ENCODE peak calls at places on chromosomes 2 and 18, in six cellular contexts. One of them, this sample, is unnamed. For H3K4me1 and H3K27me3, the result is how much of the 10 kb centered on the place peaks cover.

GRCh38 chr2:152342259-152343046 is 7.5 kb downstream of the FMNL2 start:
- DNase-seq in heart left ventricle: no peak
- DNase-seq in heart right ventricle: no peak
- DNase-seq in PC-3: no peak
- DNase-seq in transverse colon: no peak
- DNase-seq in GM23248: no peak
- DNase-seq in this sample: no peak

GRCh38 chr2:43125090-43125998 is 101.1 kb downstream of the ZFP36L2 start:
- DNase-seq in heart right ventricle: no peak
- DNase-seq in transverse colon: no peak
- DNase-seq in heart left ventricle: no peak
- DNase-seq in PC-3: no peak
- DNase-seq in GM23248: no peak
- DNase-seq in this sample: no peak

GRCh38 chr2:27627963-27628766 is 647 bp downstream of the CCDC121 start:
- DNase-seq in heart right ventricle: no peak
- DNase-seq in PC-3: peak
- DNase-seq in GM23248: peak
- DNase-seq in transverse colon: no peak
- DNase-seq in heart left ventricle: peak
- DNase-seq in this sample: peak

GRCh38 chr18:61348230-61348629 is 15.0 kb downstream of the CDH20 start:
- DNase-seq in heart left ventricle: no peak
- DNase-seq in heart right ventricle: no peak
- DNase-seq in GM23248: no peak
- DNase-seq in transverse colon: no peak
- DNase-seq in PC-3: no peak
- DNase-seq in this sample: no peak

GRCh38 chr2:109368798-109369197 is 239.8 kb downstream of the SH3RF3 start:
- DNase-seq in GM23248: no peak
- DNase-seq in heart right ventricle: no peak
- DNase-seq in transverse colon: no peak
- DNase-seq in heart left ventricle: peak
- DNase-seq in PC-3: no peak
- DNase-seq in this sample: no peak

GRCh38 chr2:166088634-166089033 is 39.2 kb downstream of the SCN1A start:
- DNase-seq in heart right ventricle: no peak
- DNase-seq in PC-3: no peak
- DNase-seq in transverse colon: no peak
- DNase-seq in GM23248: no peak
- DNase-seq in heart left ventricle: no peak
- DNase-seq in this sample: no peak

GRCh38 chr2:199228887-199229819 is 228.6 kb downstream of the SATB2 start:
- DNase-seq in transverse colon: no peak
- DNase-seq in heart right ventricle: no peak
- DNase-seq in GM23248: peak
- DNase-seq in heart left ventricle: no peak
- DNase-seq in PC-3: peak
- DNase-seq in this sample: peak

GRCh38 chr2:24342110-24342910 is 18.0 kb downstream of the ITSN2 start:
- DNase-seq in GM23248: no peak
- DNase-seq in heart right ventricle: no peak
- DNase-seq in heart left ventricle: no peak
- DNase-seq in PC-3: no peak
- DNase-seq in transverse colon: no peak
- DNase-seq in this sample: peak

GRCh38 chr2:124875627-124876244 is 850.6 kb downstream of the CNTNAP5 start:
- DNase-seq in heart right ventricle: no peak
- DNase-seq in heart left ventricle: no peak
- DNase-seq in PC-3: no peak
- DNase-seq in GM23248: no peak
- DNase-seq in transverse colon: no peak
- DNase-seq in this sample: no peak

GRCh38 chr18:49160075-49160930 is 209.5 kb upstream of the SMAD7 start:
- DNase-seq in transverse colon: no peak
- DNase-seq in PC-3: no peak
- DNase-seq in heart left ventricle: no peak
- DNase-seq in GM23248: no peak
- DNase-seq in heart right ventricle: no peak
- DNase-seq in this sample: no peak

GRCh38 chr2:215410932-215411285 is 25.0 kb downstream of the FN1 start:
- DNase-seq in GM23248: peak
- DNase-seq in heart right ventricle: no peak
- DNase-seq in PC-3: peak
- DNase-seq in transverse colon: no peak
- DNase-seq in heart left ventricle: no peak
- DNase-seq in this sample: peak

GRCh38 chr2:10041711-10042110 is 1.6 kb upstream of the KLF11 start:
- DNase-seq in heart left ventricle: no peak
- DNase-seq in heart right ventricle: no peak
- DNase-seq in PC-3: no peak
- DNase-seq in GM23248: no peak
- DNase-seq in transverse colon: no peak
- DNase-seq in this sample: no peak

GRCh38 chr2:168002021-168002553 is 245.3 kb downstream of the STK39 start:
- DNase-seq in PC-3: peak
- DNase-seq in transverse colon: no peak
- DNase-seq in heart right ventricle: no peak
- DNase-seq in heart left ventricle: no peak
- DNase-seq in GM23248: peak
- DNase-seq in this sample: peak

GRCh38 chr2:48694143-48694542 is 61.4 kb downstream of the LHCGR start:
- DNase-seq in GM23248: peak
- DNase-seq in transverse colon: no peak
- DNase-seq in heart left ventricle: no peak
- DNase-seq in heart right ventricle: no peak
- DNase-seq in PC-3: no peak
- DNase-seq in this sample: peak

DNA sequence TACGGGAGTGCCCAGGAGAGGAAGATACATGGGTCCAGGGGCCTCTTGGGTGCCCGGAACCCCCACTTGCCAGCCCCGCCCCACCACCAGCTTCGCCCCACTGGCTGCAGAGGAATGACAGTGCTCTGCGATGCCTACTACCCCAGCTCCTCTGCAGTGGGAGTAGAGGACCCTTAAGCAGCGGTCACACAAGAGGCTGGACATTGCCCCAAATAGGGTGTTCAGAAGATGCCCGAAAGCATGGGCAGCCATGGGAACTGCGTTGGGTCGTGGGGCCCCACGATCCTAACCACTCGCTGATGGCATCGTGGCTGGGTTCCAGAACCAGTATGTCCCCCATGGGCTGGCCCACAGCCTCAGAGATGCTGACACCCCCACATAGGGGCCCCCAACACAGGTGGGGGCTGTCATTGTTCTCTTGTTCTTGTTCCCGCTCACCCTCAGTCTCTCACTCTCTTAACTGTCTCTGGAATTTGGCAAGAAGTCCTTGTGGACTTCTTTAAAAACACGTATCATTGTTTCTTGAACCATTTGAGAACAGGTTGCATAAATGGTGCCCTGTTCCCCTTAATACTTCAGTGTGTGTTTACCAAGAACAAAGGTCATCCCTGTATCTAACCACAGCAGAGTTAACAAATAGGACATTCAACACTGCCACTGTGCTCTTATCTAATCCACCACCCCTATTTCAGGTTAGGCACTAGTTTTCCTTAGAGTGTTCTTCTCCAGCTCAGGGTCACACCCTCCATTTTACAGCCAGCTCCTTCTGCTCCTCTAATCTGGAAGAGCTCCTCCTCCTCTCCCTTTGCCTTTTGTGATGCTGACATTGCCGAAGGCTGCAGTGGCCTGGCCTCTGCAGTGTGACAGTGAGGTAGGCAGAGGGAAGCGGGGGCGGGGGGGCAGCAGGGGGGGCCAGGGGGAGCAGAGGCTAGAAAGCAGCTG is 76.3 kb downstream of the STPG4 start:
- DNase-seq in PC-3: peak
- DNase-seq in transverse colon: no peak
- DNase-seq in heart left ventricle: no peak
- DNase-seq in heart right ventricle: no peak
- DNase-seq in GM23248: no peak
- DNase-seq in this sample: no peak
- H3K4me1 ChIP-seq in PC-3: under half
- H3K4me1 ChIP-seq in transverse colon: under half
- H3K4me1 ChIP-seq in heart left ventricle: half or more
- H3K4me1 ChIP-seq in heart right ventricle: half or more
- H3K4me1 ChIP-seq in GM23248: under half
- H3K4me1 ChIP-seq in this sample: under half

DNA sequence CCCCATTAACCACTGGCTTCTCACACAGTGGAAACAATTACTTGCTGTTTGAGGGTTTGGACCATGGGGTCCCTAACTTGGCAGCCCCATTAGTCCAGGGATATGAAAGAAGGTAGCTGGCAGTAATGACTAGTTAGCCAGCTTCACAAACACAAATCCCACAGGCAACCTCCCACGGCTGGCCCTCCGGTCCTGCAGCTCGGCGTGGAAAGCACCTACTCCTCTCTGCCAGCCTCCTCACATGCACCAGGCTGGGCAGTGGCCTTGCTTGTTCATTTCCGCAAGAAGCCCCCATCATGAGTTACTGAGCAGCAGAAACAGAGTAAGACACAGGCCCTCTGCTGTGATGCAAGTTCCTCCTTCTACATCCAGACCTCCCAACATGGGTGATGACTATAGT is 13.7 kb downstream of the C1QL2 start:
- DNase-seq in transverse colon: no peak
- DNase-seq in heart right ventricle: no peak
- DNase-seq in PC-3: no peak
- DNase-seq in heart left ventricle: no peak
- DNase-seq in GM23248: no peak
- DNase-seq in this sample: no peak
- H3K27me3 ChIP-seq in transverse colon: under half
- H3K27me3 ChIP-seq in heart right ventricle: under half
- H3K27me3 ChIP-seq in PC-3: half or more
- H3K27me3 ChIP-seq in heart left ventricle: under half
- H3K27me3 ChIP-seq in GM23248: half or more
- H3K27me3 ChIP-seq in this sample: under half

DNA sequence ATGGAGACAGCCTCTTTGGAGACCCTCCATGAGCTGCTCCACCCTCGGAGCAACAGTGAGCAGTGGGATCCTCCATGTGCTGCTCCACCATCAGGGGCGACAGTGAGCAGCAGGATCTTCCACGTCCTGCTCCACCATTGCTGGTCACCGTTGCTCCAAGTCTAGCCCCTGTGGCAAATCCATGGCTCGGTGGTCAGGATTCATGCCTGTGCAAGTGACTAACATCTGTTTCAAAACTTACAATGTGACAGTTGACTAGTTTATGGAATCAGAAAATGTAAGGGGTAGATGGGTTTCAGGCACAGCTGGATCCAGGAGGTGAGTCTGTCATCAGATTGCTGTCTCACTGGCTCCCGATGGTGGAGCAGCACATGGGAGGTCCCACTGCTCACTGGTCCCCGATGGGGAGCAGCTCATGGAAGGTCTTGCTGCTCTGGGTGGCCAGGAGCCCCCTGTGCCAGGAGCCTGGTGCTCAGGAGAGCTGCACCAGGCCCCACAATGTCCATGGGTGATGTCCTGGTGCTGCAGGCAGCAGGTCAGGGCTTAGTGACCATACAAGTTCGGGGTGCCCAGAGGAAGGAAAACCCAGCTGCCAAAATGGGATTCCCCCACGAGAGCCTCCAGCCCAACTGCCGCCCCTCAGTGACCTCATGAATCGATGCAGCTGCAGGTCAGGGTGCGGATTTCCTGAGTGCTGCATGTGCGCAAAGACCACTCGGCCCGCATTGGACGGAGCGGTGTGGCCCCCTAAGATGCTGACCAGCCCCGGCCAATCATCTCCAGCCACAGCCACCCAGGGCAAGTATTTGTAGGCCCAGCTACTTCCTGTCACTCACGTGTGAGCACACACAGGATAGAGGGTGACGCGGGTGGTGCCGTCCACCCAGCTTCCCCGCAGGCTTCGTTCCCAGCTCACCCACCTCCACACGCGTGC is 116.5 kb upstream of the OTOS start:
- DNase-seq in GM23248: no peak
- DNase-seq in heart left ventricle: no peak
- DNase-seq in PC-3: no peak
- DNase-seq in transverse colon: no peak
- DNase-seq in heart right ventricle: no peak
- DNase-seq in this sample: no peak
- H3K27ac ChIP-seq in GM23248: no peak
- H3K27ac ChIP-seq in heart left ventricle: no peak
- H3K27ac ChIP-seq in PC-3: no peak
- H3K27ac ChIP-seq in transverse colon: no peak
- H3K27ac ChIP-seq in heart right ventricle: no peak
- H3K27ac ChIP-seq in this sample: no peak

DNA sequence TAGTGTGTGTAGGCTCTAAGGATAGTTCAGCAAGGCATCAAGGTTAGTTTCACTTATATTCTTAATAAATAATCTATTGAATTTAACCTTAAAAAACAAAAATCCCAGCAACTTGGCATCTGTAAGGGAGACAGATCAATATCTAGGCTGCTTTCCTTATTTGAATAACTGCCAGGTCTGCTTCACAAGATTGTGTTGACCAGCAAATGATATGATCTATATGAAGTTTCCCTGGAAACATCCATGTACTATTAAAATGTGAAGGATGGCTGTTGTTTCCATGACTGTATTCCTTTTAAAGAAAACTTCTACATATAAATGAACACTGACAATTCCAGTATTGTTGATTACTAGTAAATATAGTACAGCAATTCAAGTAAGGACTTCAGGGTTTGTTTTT is 109.4 kb downstream of the SPTBN1 start:
- DNase-seq in heart right ventricle: no peak
- DNase-seq in transverse colon: no peak
- DNase-seq in GM23248: no peak
- DNase-seq in PC-3: no peak
- DNase-seq in heart left ventricle: no peak
- DNase-seq in this sample: no peak
- H3K4me1 ChIP-seq in heart right ventricle: half or more
- H3K4me1 ChIP-seq in transverse colon: under half
- H3K4me1 ChIP-seq in GM23248: under half
- H3K4me1 ChIP-seq in PC-3: under half
- H3K4me1 ChIP-seq in heart left ventricle: half or more
- H3K4me1 ChIP-seq in this sample: under half

GRCh38 chr2:104846955-104847820 is 6.7 kb upstream of the POU3F3 start:
- DNase-seq in GM23248: no peak
- DNase-seq in heart left ventricle: no peak
- DNase-seq in PC-3: no peak
- DNase-seq in heart right ventricle: no peak
- DNase-seq in transverse colon: no peak
- DNase-seq in this sample: no peak

GRCh38 chr2:104846182-104846954 is 7.5 kb upstream of the POU3F3 start:
- DNase-seq in heart left ventricle: no peak
- DNase-seq in heart right ventricle: no peak
- DNase-seq in transverse colon: no peak
- DNase-seq in GM23248: no peak
- DNase-seq in PC-3: no peak
- DNase-seq in this sample: no peak

GRCh38 chr2:104848526-104848925 is 5.4 kb upstream of the POU3F3 start:
- DNase-seq in GM23248: no peak
- DNase-seq in heart right ventricle: no peak
- DNase-seq in heart left ventricle: no peak
- DNase-seq in PC-3: no peak
- DNase-seq in transverse colon: no peak
- DNase-seq in this sample: no peak

GRCh38 chr2:104849036-104849551 is 4.8 kb upstream of the POU3F3 start:
- DNase-seq in heart right ventricle: no peak
- DNase-seq in GM23248: no peak
- DNase-seq in transverse colon: no peak
- DNase-seq in heart left ventricle: no peak
- DNase-seq in PC-3: no peak
- DNase-seq in this sample: no peak

GRCh38 chr2:104847821-104848160 is 6.1 kb upstream of the POU3F3 start:
- DNase-seq in transverse colon: no peak
- DNase-seq in PC-3: no peak
- DNase-seq in GM23248: no peak
- DNase-seq in heart left ventricle: no peak
- DNase-seq in heart right ventricle: no peak
- DNase-seq in this sample: no peak
- H3K27me3 ChIP-seq in transverse colon: half or more
- H3K27me3 ChIP-seq in PC-3: half or more
- H3K27me3 ChIP-seq in GM23248: half or more
- H3K27me3 ChIP-seq in heart left ventricle: half or more
- H3K27me3 ChIP-seq in heart right ventricle: half or more
- H3K27me3 ChIP-seq in this sample: half or more